ENCODE peak calls at places on chromosome 17, in four cellular contexts. One of them, this sample, is unnamed.

GRCh38 chr17:42266918-42267766 is 9.0 kb downstream of the STAT5B start:
- DNase-seq in iPS DF 19.7: no peak
- DNase-seq in testis: no peak
- DNase-seq in heart left ventricle: no peak
- DNase-seq in this sample: no peak

GRCh38 chr17:57207396-57207795 is 48.9 kb upstream of the MSI2 start:
- DNase-seq in iPS DF 19.7: no peak
- DNase-seq in testis: no peak
- DNase-seq in heart left ventricle: no peak
- DNase-seq in this sample: no peak

GRCh38 chr17:81514735-81515529 is 2.3 kb upstream of the ACTG1 start:
- DNase-seq in iPS DF 19.7: no peak
- DNase-seq in testis: peak
- DNase-seq in heart left ventricle: peak
- DNase-seq in this sample: peak

GRCh38 chr17:72715906-72716572 is 376.4 kb downstream of the SLC39A11 start:
- DNase-seq in iPS DF 19.7: no peak
- DNase-seq in testis: no peak
- DNase-seq in heart left ventricle: no peak
- DNase-seq in this sample: no peak

GRCh38 chr17:66654341-66654740 is 180.6 kb upstream of the CACNG5 start:
- DNase-seq in iPS DF 19.7: no peak
- DNase-seq in testis: peak
- DNase-seq in heart left ventricle: no peak
- DNase-seq in this sample: no peak

GRCh38 chr17:65436871-65437270 is 124.6 kb downstream of the AXIN2 start:
- DNase-seq in iPS DF 19.7: no peak
- DNase-seq in testis: no peak
- DNase-seq in heart left ventricle: no peak
- DNase-seq in this sample: no peak

GRCh38 chr17:31489295-31490018 is 98.0 kb downstream of the RAB11FIP4 start:
- DNase-seq in iPS DF 19.7: no peak
- DNase-seq in testis: no peak
- DNase-seq in heart left ventricle: no peak
- DNase-seq in this sample: no peak

GRCh38 chr17:17831208-17832039 is 5.4 kb downstream of the SREBF1 start:
- DNase-seq in iPS DF 19.7: no peak
- DNase-seq in testis: no peak
- DNase-seq in heart left ventricle: no peak
- DNase-seq in this sample: peak

GRCh38 chr17:67386965-67387551 is 10.0 kb downstream of the PITPNC1 start:
- DNase-seq in iPS DF 19.7: no peak
- DNase-seq in testis: peak
- DNase-seq in heart left ventricle: no peak
- DNase-seq in this sample: peak

GRCh38 chr17:79003661-79004411 is 5.7 kb downstream of the CANT1 start:
- DNase-seq in iPS DF 19.7: no peak
- DNase-seq in testis: peak
- DNase-seq in heart left ventricle: no peak
- DNase-seq in this sample: no peak

GRCh38 chr17:57578608-57578990 is 166.5 kb downstream of the CCDC182 start:
- DNase-seq in iPS DF 19.7: no peak
- DNase-seq in testis: no peak
- DNase-seq in heart left ventricle: no peak
- DNase-seq in this sample: no peak

GRCh38 chr17:48262982-48263586 is 155.5 kb downstream of the SNX11 start:
- DNase-seq in iPS DF 19.7: no peak
- DNase-seq in testis: no peak
- DNase-seq in heart left ventricle: no peak
- DNase-seq in this sample: no peak

GRCh38 chr17:47117386-47117785 is 71.7 kb downstream of the CDC27 start:
- DNase-seq in iPS DF 19.7: no peak
- DNase-seq in testis: no peak
- DNase-seq in heart left ventricle: no peak
- DNase-seq in this sample: no peak

GRCh38 chr17:10927712-10928111 is 89.8 kb upstream of the PIRT start:
- DNase-seq in iPS DF 19.7: no peak
- DNase-seq in testis: no peak
- DNase-seq in heart left ventricle: no peak
- DNase-seq in this sample: no peak

GRCh38 chr17:33373209-33373608 is 80.1 kb upstream of the ASIC2 start:
- DNase-seq in iPS DF 19.7: no peak
- DNase-seq in testis: no peak
- DNase-seq in heart left ventricle: no peak
- DNase-seq in this sample: no peak

GRCh38 chr17:27038676-27039075 is 255.2 kb upstream of the WSB1 start:
- DNase-seq in iPS DF 19.7: no peak
- DNase-seq in testis: peak
- DNase-seq in heart left ventricle: no peak
- DNase-seq in this sample: no peak

GRCh38 chr17:81073967-81074366 is 39.0 kb downstream of the BAIAP2 start:
- DNase-seq in iPS DF 19.7: no peak
- DNase-seq in testis: no peak
- DNase-seq in heart left ventricle: no peak
- DNase-seq in this sample: no peak

GRCh38 chr17:45896803-45897693 is 2.7 kb downstream of the MAPT start:
- DNase-seq in iPS DF 19.7: no peak
- DNase-seq in testis: no peak
- DNase-seq in heart left ventricle: no peak
- DNase-seq in this sample: no peak

GRCh38 chr17:62724398-62725146 is 83.5 kb downstream of the MARCHF10 start:
- DNase-seq in iPS DF 19.7: no peak
- DNase-seq in testis: no peak
- DNase-seq in heart left ventricle: no peak
- DNase-seq in this sample: no peak

GRCh38 chr17:61248399-61248798 is 151.2 kb upstream of the TBX2 start:
- DNase-seq in iPS DF 19.7: no peak
- DNase-seq in testis: no peak
- DNase-seq in heart left ventricle: no peak
- DNase-seq in this sample: no peak

GRCh38 chr17:72974605-72975232 is 117.8 kb downstream of the SLC39A11 start:
- DNase-seq in iPS DF 19.7: no peak
- DNase-seq in testis: no peak
- DNase-seq in heart left ventricle: no peak
- DNase-seq in this sample: no peak

GRCh38 chr17:68054296-68054900 is 18.9 kb downstream of the KPNA2 start:
- DNase-seq in iPS DF 19.7: no peak
- DNase-seq in testis: no peak
- DNase-seq in heart left ventricle: no peak
- DNase-seq in this sample: no peak

GRCh38 chr17:75168998-75169397 is 13.8 kb downstream of the SUMO2 start:
- DNase-seq in iPS DF 19.7: no peak
- DNase-seq in testis: no peak
- DNase-seq in heart left ventricle: no peak
- DNase-seq in this sample: no peak

GRCh38 chr17:41013606-41014005 is 4.7 kb upstream of the KRTAP3-1 start:
- DNase-seq in iPS DF 19.7: no peak
- DNase-seq in testis: peak
- DNase-seq in heart left ventricle: no peak
- DNase-seq in this sample: no peak

GRCh38 chr17:48776602-48777001 is 40.4 kb downstream of the TTLL6 start:
- DNase-seq in iPS DF 19.7: no peak
- DNase-seq in testis: no peak
- DNase-seq in heart left ventricle: no peak
- DNase-seq in this sample: no peak

GRCh38 chr17:72884066-72884465 is 208.4 kb downstream of the SLC39A11 start:
- DNase-seq in iPS DF 19.7: no peak
- DNase-seq in testis: no peak
- DNase-seq in heart left ventricle: no peak
- DNase-seq in this sample: no peak

GRCh38 chr17:73595068-73595865 is 49.0 kb downstream of the SDK2 start:
- DNase-seq in iPS DF 19.7: no peak
- DNase-seq in testis: peak
- DNase-seq in heart left ventricle: peak
- DNase-seq in this sample: peak

GRCh38 chr17:48592097-48592496 is 1.5 kb downstream of the HOXB5 start:
- DNase-seq in iPS DF 19.7: no peak
- DNase-seq in testis: no peak
- DNase-seq in heart left ventricle: no peak
- DNase-seq in this sample: no peak

GRCh38 chr17:81336930-81337325 is 41.8 kb upstream of the SLC38A10 start:
- DNase-seq in iPS DF 19.7: no peak
- DNase-seq in testis: no peak
- DNase-seq in heart left ventricle: peak
- DNase-seq in this sample: no peak

GRCh38 chr17:57317016-57317415 is 60.7 kb downstream of the MSI2 start:
- DNase-seq in iPS DF 19.7: no peak
- DNase-seq in testis: no peak
- DNase-seq in heart left ventricle: no peak
- DNase-seq in this sample: no peak

This sample was measured in left ventricle myocardium superior.